ENCODE peak calls at places on chromosomes 5 and 9, in six cellular contexts. U is activated T-helper 1 cell treated with Interleukin-2 at 50 U/mL for 16 hours, O is A549, H is Calu3, W is posterior vena cava, B is SHP77. P is an unnamed sample.
A peak's percentile ranks its signal among the peaks of the same experiment; 100 is the strongest.

GRCh38 chr9:87643111-87643650 is 82.7 kb upstream of the CTSL start:
- DNase-seq in B (no peak), O (no peak), U (no peak), H (no peak), W (no peak), P (no peak)

GRCh38 chr9:93020785-93021670 is 37.5 kb upstream of the SUSD3 start:
- DNase-seq in H (no peak), B (no peak), W (no peak), O (no peak), U (no peak), P (no peak)

GRCh38 chr5:155699385-155699784 is 627.6 kb upstream of the SGCD start:
- DNase-seq in B (no peak), O (no peak), H (no peak), U (no peak), W (no peak), P (no peak)

GRCh38 chr9:122332083-122332482 is 38.7 kb upstream of the PTGS1 start:
- DNase-seq in O (no peak), W (no peak), U (no peak), H (no peak), B (no peak), P (no peak)

GRCh38 chr9:91214086-91214485 is 147.6 kb downstream of the AUH start:
- DNase-seq in U (no peak), O (no peak), B (no peak), H (no peak), W (no peak), P (no peak)

GRCh38 chr5:128228506-128228905 is 144.9 kb downstream of the SLC12A2 start:
- DNase-seq in H (no peak), U (no peak), W (no peak), B (no peak), O (no peak), P (no peak)

GRCh38 chr9:88852794-88853193 is 138.5 kb upstream of the S1PR3 start:
- DNase-seq in O (peak; percentile 58), B (no peak), W (no peak), U (no peak), H (no peak), P (peak; percentile 64)

GRCh38 chr5:170861855-170862766 is at the start of gene RANBP17:
- DNase-seq in B (no peak), O (peak; percentile 71), W (peak; percentile 87), U (no peak), H (peak; percentile 92), P (peak; percentile 64)

GRCh38 chr5:172334196-172334595 is 50.6 kb upstream of the UBTD2 start:
- DNase-seq in B (no peak), W (peak; percentile 64), U (no peak), H (no peak), O (no peak), P (no peak)

GRCh38 chr5:14326035-14326909 is 183.1 kb downstream of the TRIO start:
- DNase-seq in B (peak; percentile 26), W (no peak), H (no peak), U (no peak), O (no peak), P (no peak)

GRCh38 chr9:98191615-98192502 is 578 bp downstream of the CORO2A start:
- DNase-seq in B (no peak), U (peak; percentile 24), H (peak; percentile 35), O (no peak), W (peak; percentile 86), P (no peak)

GRCh38 chr5:10343486-10343885 is 10.0 kb upstream of the MARCHF6 start:
- DNase-seq in O (no peak), W (no peak), B (no peak), H (no peak), U (no peak), P (no peak)

GRCh38 chr5:178213748-178214151 is 9.4 kb downstream of the HNRNPAB start:
- DNase-seq in U (no peak), H (no peak), B (no peak), W (no peak), O (no peak), P (no peak)

GRCh38 chr5:78778538-78778937 is 130.0 kb upstream of the LHFPL2 start:
- DNase-seq in U (no peak), H (no peak), B (no peak), W (no peak), O (no peak), P (no peak)

GRCh38 chr9:84711936-84712335 is 42.4 kb downstream of the NTRK2 start:
- DNase-seq in U (no peak), B (peak; percentile 1), H (peak; percentile 82), W (no peak), O (no peak), P (no peak)

GRCh38 chr9:113530022-113530635 is 66.6 kb downstream of the RGS3 start:
- DNase-seq in W (peak; percentile 40), B (no peak), H (no peak), U (no peak), O (no peak), P (no peak)

GRCh38 chr9:108784998-108785397 is 70.8 kb downstream of the ACTL7B start:
- DNase-seq in B (no peak), O (no peak), U (no peak), H (no peak), W (no peak), P (no peak)

GRCh38 chr9:21779397-21779796 is 23.0 kb upstream of the MTAP start:
- DNase-seq in U (no peak), O (no peak), H (no peak), B (no peak), W (no peak), P (no peak)

GRCh38 chr9:73166453-73166852 is 14.8 kb downstream of the ANXA1 start:
- DNase-seq in O (no peak), U (no peak), B (no peak), W (no peak), H (no peak), P (no peak)

GRCh38 chr9:105415344-105415980 is 32.4 kb upstream of the FSD1L start:
- DNase-seq in O (peak; percentile 59), W (no peak), U (peak; percentile 13), B (peak; percentile 26), H (peak; percentile 41), P (peak; percentile 60)

GRCh38 chr9:134181648-134182034 is 17.3 kb upstream of the RNU6ATAC start:
- DNase-seq in H (no peak), B (no peak), O (no peak), U (no peak), W (peak; percentile 58), P (no peak)

GRCh38 chr5:159928122-159928960 is 12.1 kb downstream of the ADRA1B start:
- DNase-seq in H (peak; percentile 52), O (peak; percentile 73), B (no peak), W (peak; percentile 83), U (no peak), P (no peak)

GRCh38 chr5:53642006-53642405 is 81.6 kb downstream of the NDUFS4 start:
- DNase-seq in U (no peak), B (no peak), W (no peak), O (no peak), H (peak; percentile 22), P (no peak)

GRCh38 chr5:176157656-176158055 is 80.6 kb upstream of the SIMC1 start:
- DNase-seq in O (no peak), B (no peak), H (no peak), U (no peak), W (no peak), P (no peak)

GRCh38 chr9:134294228-134295071 is 31.8 kb upstream of the RXRA start:
- DNase-seq in O (no peak), U (no peak), H (no peak), W (no peak), B (peak; percentile 20), P (no peak)

GRCh38 chr9:136099547-136099946 is 4.5 kb upstream of the NACC2 start:
- DNase-seq in W (no peak), U (no peak), H (no peak), O (no peak), B (no peak), P (no peak)

GRCh38 chr5:150129454-150129812 is 26.2 kb downstream of the PDGFRB start:
- DNase-seq in H (no peak), B (no peak), U (no peak), O (no peak), W (no peak), P (no peak)

GRCh38 chr5:168401880-168402279 is 84.4 kb upstream of the RARS1 start:
- DNase-seq in U (no peak), O (no peak), W (no peak), H (peak; percentile 74), B (no peak), P (no peak)

GRCh38 chr5:107439832-107440231 is 230.9 kb downstream of the EFNA5 start:
- DNase-seq in W (no peak), H (no peak), U (no peak), O (no peak), B (no peak), P (no peak)

GRCh38 chr5:87389635-87390034 is 23.1 kb downstream of the CCNH start:
- DNase-seq in U (no peak), O (no peak), W (no peak), H (no peak), B (no peak), P (no peak)

GRCh38 chr9:7174884-7175283 is 417.1 kb downstream of the KDM4C start:
- DNase-seq in W (no peak), U (no peak), O (peak; percentile 18), H (no peak), B (no peak), P (no peak)

GRCh38 chr5:169910393-169910792 is 69.9 kb downstream of the INSYN2B start:
- DNase-seq in W (no peak), O (no peak), U (no peak), B (no peak), H (no peak), P (no peak)

GRCh38 chr9:74645007-74645639 is 148.0 kb downstream of the RORB start:
- DNase-seq in U (no peak), O (no peak), H (peak; percentile 7), B (no peak), W (no peak), P (peak; percentile 19)

GRCh38 chr5:89351975-89352374 is 469.0 kb upstream of the MEF2C start:
- DNase-seq in W (no peak), U (no peak), O (no peak), B (no peak), H (no peak), P (no peak)

GRCh38 chr9:76655121-76655531 is 109.1 kb upstream of the PCA3 start:
- DNase-seq in O (no peak), U (no peak), W (no peak), B (no peak), H (no peak), P (no peak)

GRCh38 chr5:138573949-138574670 is 1.1 kb downstream of the HSPA9 start:
- DNase-seq in B (no peak), W (no peak), H (no peak), U (no peak), O (no peak), P (no peak)

GRCh38 chr5:56129288-56129687 is 103.8 kb downstream of the ANKRD55 start:
- DNase-seq in H (no peak), W (no peak), U (no peak), O (no peak), B (no peak), P (no peak)

GRCh38 chr5:16712178-16712577 is 95.4 kb upstream of the RETREG1 start:
- DNase-seq in H (no peak), W (no peak), O (no peak), B (peak; percentile 27), U (no peak), P (no peak)

GRCh38 chr9:2972475-2972874 is 128.6 kb upstream of the PUM3 start:
- DNase-seq in W (no peak), O (no peak), B (no peak), H (no peak), U (no peak), P (no peak)

P was measured in NCI-H460.